ENCODE peak calls at places on chromosomes 16 and 17, in five cellular contexts. One of them, this sample, is unnamed.

GRCh38 chr16:89720520-89720858 is 209 bp downstream of the VPS9D1 start:
- DNase-seq in A549: no peak
- DNase-seq in fibroblast of mammary gland: no peak
- DNase-seq in retinal pigment epithelial cell: no peak
- DNase-seq in ovary: peak
- DNase-seq in this sample: no peak

GRCh38 chr16:29290631-29291247 is 115.8 kb downstream of the NPIPB11 start:
- DNase-seq in A549: peak
- DNase-seq in fibroblast of mammary gland: peak
- DNase-seq in ovary: peak
- DNase-seq in retinal pigment epithelial cell: peak
- DNase-seq in this sample: peak

GRCh38 chr16:12323007-12323699 is 346.6 kb downstream of the SNX29 start:
- DNase-seq in retinal pigment epithelial cell: no peak
- DNase-seq in A549: no peak
- DNase-seq in ovary: no peak
- DNase-seq in fibroblast of mammary gland: peak
- DNase-seq in this sample: peak

GRCh38 chr17:17235212-17236174 is 1.5 kb downstream of the FLCN start:
- DNase-seq in retinal pigment epithelial cell: peak
- DNase-seq in fibroblast of mammary gland: peak
- DNase-seq in A549: no peak
- DNase-seq in ovary: no peak
- DNase-seq in this sample: no peak

GRCh38 chr17:45160505-45161287 is 979 bp upstream of the HEXIM2 start:
- DNase-seq in retinal pigment epithelial cell: no peak
- DNase-seq in ovary: peak
- DNase-seq in fibroblast of mammary gland: peak
- DNase-seq in A549: peak
- DNase-seq in this sample: peak

GRCh38 chr16:70652322-70652721 is 6.0 kb downstream of the IL34 start:
- DNase-seq in retinal pigment epithelial cell: no peak
- DNase-seq in ovary: no peak
- DNase-seq in A549: no peak
- DNase-seq in fibroblast of mammary gland: no peak
- DNase-seq in this sample: no peak

GRCh38 chr16:10871157-10871991 is 5.6 kb upstream of the CIITA start:
- DNase-seq in ovary: no peak
- DNase-seq in fibroblast of mammary gland: peak
- DNase-seq in retinal pigment epithelial cell: peak
- DNase-seq in A549: no peak
- DNase-seq in this sample: peak

GRCh38 chr16:69669577-69669976 is 56.8 kb downstream of the NQO1 start:
- DNase-seq in ovary: no peak
- DNase-seq in A549: no peak
- DNase-seq in fibroblast of mammary gland: peak
- DNase-seq in retinal pigment epithelial cell: no peak
- DNase-seq in this sample: no peak

GRCh38 chr16:71552698-71553503 is 24.0 kb downstream of the TAT start:
- DNase-seq in fibroblast of mammary gland: no peak
- DNase-seq in A549: peak
- DNase-seq in retinal pigment epithelial cell: no peak
- DNase-seq in ovary: no peak
- DNase-seq in this sample: no peak

GRCh38 chr17:33292184-33292980 is 713 bp downstream of the ASIC2 start:
- DNase-seq in fibroblast of mammary gland: peak
- DNase-seq in ovary: no peak
- DNase-seq in A549: peak
- DNase-seq in retinal pigment epithelial cell: no peak
- DNase-seq in this sample: no peak

GRCh38 chr16:68289621-68290329 is 21.0 kb downstream of the SLC7A6OS start:
- DNase-seq in ovary: no peak
- DNase-seq in fibroblast of mammary gland: no peak
- DNase-seq in A549: no peak
- DNase-seq in retinal pigment epithelial cell: no peak
- DNase-seq in this sample: peak

GRCh38 chr16:86922311-86922710 is 344.0 kb downstream of the FOXL1 start:
- DNase-seq in fibroblast of mammary gland: no peak
- DNase-seq in retinal pigment epithelial cell: no peak
- DNase-seq in A549: no peak
- DNase-seq in ovary: no peak
- DNase-seq in this sample: no peak

GRCh38 chr16:68235882-68236803 is at the start of gene ESRP2:
- DNase-seq in fibroblast of mammary gland: no peak
- DNase-seq in ovary: peak
- DNase-seq in A549: no peak
- DNase-seq in retinal pigment epithelial cell: no peak
- DNase-seq in this sample: no peak

GRCh38 chr16:73572135-73572534 is 524.2 kb upstream of the ZFHX3 start:
- DNase-seq in ovary: no peak
- DNase-seq in fibroblast of mammary gland: no peak
- DNase-seq in A549: peak
- DNase-seq in retinal pigment epithelial cell: no peak
- DNase-seq in this sample: peak

GRCh38 chr16:24766057-24766456 is 36.6 kb downstream of the TNRC6A start:
- DNase-seq in fibroblast of mammary gland: no peak
- DNase-seq in A549: no peak
- DNase-seq in retinal pigment epithelial cell: no peak
- DNase-seq in ovary: no peak
- DNase-seq in this sample: no peak

GRCh38 chr17:32276217-32276616 is 10.6 kb downstream of the RHBDL3 start:
- DNase-seq in ovary: no peak
- DNase-seq in A549: no peak
- DNase-seq in retinal pigment epithelial cell: no peak
- DNase-seq in fibroblast of mammary gland: no peak
- DNase-seq in this sample: peak

GRCh38 chr17:20032636-20033035 is 23.5 kb downstream of the SPECC1 start:
- DNase-seq in ovary: no peak
- DNase-seq in fibroblast of mammary gland: no peak
- DNase-seq in retinal pigment epithelial cell: no peak
- DNase-seq in A549: no peak
- DNase-seq in this sample: peak

GRCh38 chr17:78164748-78165607 is 3.4 kb upstream of the SYNGR2 start:
- DNase-seq in fibroblast of mammary gland: no peak
- DNase-seq in ovary: no peak
- DNase-seq in retinal pigment epithelial cell: no peak
- DNase-seq in A549: no peak
- DNase-seq in this sample: no peak

GRCh38 chr16:10862432-10862831 is 14.6 kb upstream of the CIITA start:
- DNase-seq in fibroblast of mammary gland: peak
- DNase-seq in retinal pigment epithelial cell: peak
- DNase-seq in ovary: no peak
- DNase-seq in A549: peak
- DNase-seq in this sample: no peak

GRCh38 chr17:43768382-43768781 is 9.8 kb upstream of the SOST start:
- DNase-seq in retinal pigment epithelial cell: no peak
- DNase-seq in A549: no peak
- DNase-seq in ovary: no peak
- DNase-seq in fibroblast of mammary gland: no peak
- DNase-seq in this sample: peak

GRCh38 chr16:1946495-1947368 is 3.7 kb upstream of the MSRB1 start:
- DNase-seq in retinal pigment epithelial cell: no peak
- DNase-seq in ovary: no peak
- DNase-seq in A549: no peak
- DNase-seq in fibroblast of mammary gland: no peak
- DNase-seq in this sample: no peak

GRCh38 chr17:5676012-5676411 is 91.7 kb upstream of the NLRP1 start:
- DNase-seq in fibroblast of mammary gland: no peak
- DNase-seq in retinal pigment epithelial cell: no peak
- DNase-seq in A549: no peak
- DNase-seq in ovary: no peak
- DNase-seq in this sample: peak

GRCh38 chr16:59067207-59067606 is 333.1 kb upstream of the GOT2 start:
- DNase-seq in A549: no peak
- DNase-seq in ovary: no peak
- DNase-seq in fibroblast of mammary gland: no peak
- DNase-seq in retinal pigment epithelial cell: no peak
- DNase-seq in this sample: no peak

GRCh38 chr17:72600934-72601333 is 480.1 kb downstream of the SOX9 start:
- DNase-seq in A549: peak
- DNase-seq in fibroblast of mammary gland: peak
- DNase-seq in ovary: no peak
- DNase-seq in retinal pigment epithelial cell: peak
- DNase-seq in this sample: no peak

GRCh38 chr17:79811888-79812205 is 15.0 kb upstream of the CBX8 start:
- DNase-seq in fibroblast of mammary gland: no peak
- DNase-seq in ovary: no peak
- DNase-seq in A549: no peak
- DNase-seq in retinal pigment epithelial cell: no peak
- DNase-seq in this sample: no peak

GRCh38 chr17:79810138-79811027 is 13.5 kb upstream of the CBX8 start:
- DNase-seq in fibroblast of mammary gland: peak
- DNase-seq in A549: peak
- DNase-seq in ovary: no peak
- DNase-seq in retinal pigment epithelial cell: no peak
- DNase-seq in this sample: peak

GRCh38 chr17:79811036-79811887 is 14.4 kb upstream of the CBX8 start:
- DNase-seq in A549: peak
- DNase-seq in ovary: no peak
- DNase-seq in retinal pigment epithelial cell: no peak
- DNase-seq in fibroblast of mammary gland: no peak
- DNase-seq in this sample: peak

GRCh38 chr17:79808763-79809529 is 12.1 kb upstream of the CBX8 start:
- DNase-seq in ovary: no peak
- DNase-seq in fibroblast of mammary gland: no peak
- DNase-seq in A549: peak
- DNase-seq in retinal pigment epithelial cell: no peak
- DNase-seq in this sample: peak

GRCh38 chr17:79809530-79810137 is 12.8 kb upstream of the CBX8 start:
- DNase-seq in A549: no peak
- DNase-seq in retinal pigment epithelial cell: no peak
- DNase-seq in fibroblast of mammary gland: no peak
- DNase-seq in ovary: no peak
- DNase-seq in this sample: no peak
- H3K4me3 ChIP-seq in A549: peak
- H3K4me3 ChIP-seq in retinal pigment epithelial cell: no peak
- H3K4me3 ChIP-seq in fibroblast of mammary gland: no peak
- H3K4me3 ChIP-seq in ovary: no peak
- H3K4me3 ChIP-seq in this sample: no peak

GRCh38 chr17:82864721-82865240 is 25.0 kb upstream of the ZNF750 start:
- DNase-seq in A549: no peak
- DNase-seq in retinal pigment epithelial cell: no peak
- DNase-seq in fibroblast of mammary gland: no peak
- DNase-seq in ovary: no peak
- DNase-seq in this sample: peak
- TF ChIP-seq CTCF in A549: no peak
- TF ChIP-seq CTCF in retinal pigment epithelial cell: no peak
- TF ChIP-seq CTCF in fibroblast of mammary gland: no peak
- TF ChIP-seq CTCF in ovary: no peak
- TF ChIP-seq CTCF in this sample: no peak

DNA sequence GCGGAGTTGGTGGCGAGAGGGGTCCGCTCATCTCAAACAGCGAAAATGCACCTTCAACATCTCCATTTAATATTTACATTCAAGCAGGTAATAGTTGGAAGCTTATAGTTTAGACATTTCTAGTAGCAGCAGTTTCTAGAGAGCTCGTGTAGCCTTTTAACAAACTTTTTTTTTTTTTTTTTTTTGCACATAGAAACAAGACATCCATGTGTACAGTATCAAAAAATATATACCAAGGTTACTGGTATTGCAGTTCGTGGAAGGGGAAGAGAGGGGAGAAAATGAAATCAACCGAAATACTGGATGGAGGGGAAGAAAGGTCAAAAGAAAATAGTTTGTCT is 6.2 kb downstream of the CBX4 start:
- DNase-seq in fibroblast of mammary gland: no peak
- DNase-seq in retinal pigment epithelial cell: no peak
- DNase-seq in A549: no peak
- DNase-seq in ovary: no peak
- DNase-seq in this sample: no peak
- H3K4me3 ChIP-seq in fibroblast of mammary gland: no peak
- H3K4me3 ChIP-seq in retinal pigment epithelial cell: peak
- H3K4me3 ChIP-seq in A549: peak
- H3K4me3 ChIP-seq in ovary: no peak
- H3K4me3 ChIP-seq in this sample: no peak

DNA sequence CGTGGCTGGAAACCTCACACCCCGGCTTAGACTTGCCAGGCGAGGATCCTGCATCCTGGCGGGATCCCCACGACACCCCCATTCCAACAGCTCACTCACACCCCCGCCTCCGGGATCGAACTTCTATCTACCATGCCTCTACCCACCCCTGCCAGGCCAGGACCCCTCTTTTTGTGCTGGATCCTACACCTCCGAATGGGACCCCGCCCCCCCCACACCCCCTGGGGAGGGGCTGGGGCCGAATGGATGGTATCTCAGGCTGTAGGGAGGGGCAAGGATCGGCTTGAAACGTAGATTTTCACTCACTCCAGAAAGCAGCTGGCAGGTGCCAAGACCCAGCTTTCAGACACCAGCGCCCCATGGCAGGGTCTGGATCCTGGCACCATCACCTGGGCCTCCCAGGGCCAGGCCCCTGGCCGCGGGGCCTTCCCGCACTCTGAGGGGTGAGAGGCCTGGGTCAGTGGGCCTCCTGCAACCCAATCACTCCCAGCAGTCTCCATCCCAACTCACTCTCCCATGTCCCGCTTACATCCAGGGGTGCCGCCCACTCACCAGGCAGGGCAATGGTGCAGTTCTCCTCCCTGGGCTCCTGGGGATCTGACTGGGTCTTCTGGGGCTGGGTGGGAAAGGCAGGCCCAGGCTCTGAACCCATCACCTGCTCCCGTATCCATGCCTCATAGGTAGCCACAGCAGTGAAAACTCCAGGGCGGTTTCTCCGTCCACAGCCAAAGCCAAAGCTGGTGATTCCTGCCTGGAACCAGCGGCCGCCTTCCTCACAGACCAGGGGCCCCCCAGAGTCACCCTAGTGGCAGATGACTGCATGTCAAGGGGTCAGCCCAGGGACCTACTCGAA is 6.6 kb downstream of the PRSS36 start:
- DNase-seq in fibroblast of mammary gland: no peak
- DNase-seq in ovary: peak
- DNase-seq in retinal pigment epithelial cell: no peak
- DNase-seq in A549: no peak
- DNase-seq in this sample: no peak
- TF ChIP-seq CTCF in fibroblast of mammary gland: no peak
- TF ChIP-seq CTCF in ovary: no peak
- TF ChIP-seq CTCF in retinal pigment epithelial cell: no peak
- TF ChIP-seq CTCF in A549: no peak
- TF ChIP-seq CTCF in this sample: no peak